ENCODE peak calls at places on chromosome 6, in nine cellular contexts. N, I, Y, A, P, R, Q, L and V are unnamed samples.

GRCh38 chr6:137291441-137291840 is 72.3 kb upstream of the IFNGR1 start:
- DNase-seq in N (no peak), I (no peak), Y (no peak), A (peak; percentile 14), P (no peak), R (no peak), Q (peak; percentile 35), L (peak; percentile 30), V (no peak)

GRCh38 chr6:77092971-77093370 is 370.3 kb downstream of the HTR1B start:
- DNase-seq in N (no peak), I (no peak), Y (no peak), A (peak; percentile 39), P (no peak), R (no peak), Q (peak; percentile 68), L (peak; percentile 19), V (no peak)

GRCh38 chr6:107668826-107669474 is 155.2 kb downstream of the SCML4 start:
- DNase-seq in N (no peak), I (no peak), Y (no peak), A (no peak), P (no peak), R (peak; percentile 85), Q (no peak), L (no peak), V (no peak)

GRCh38 chr6:1735239-1735803 is 125.6 kb downstream of the FOXC1 start:
- DNase-seq in N (no peak), I (no peak), Y (no peak), A (no peak), P (peak; percentile 64), R (no peak), Q (no peak), L (no peak), V (peak; percentile 26)

GRCh38 chr6:102026649-102027048 is 633.1 kb downstream of the GRIK2 start:
- DNase-seq in N (no peak), I (no peak), Y (no peak), A (no peak), P (no peak), R (no peak), Q (no peak), L (no peak), V (no peak)

GRCh38 chr6:100845676-100846075 is 35.5 kb downstream of the ASCC3 start:
- DNase-seq in N (no peak), I (no peak), Y (no peak), A (no peak), P (no peak), R (no peak), Q (no peak), L (no peak), V (no peak)

GRCh38 chr6:501891-502601 is 110.5 kb downstream of the IRF4 start:
- DNase-seq in N (no peak), I (peak; percentile 9), Y (no peak), A (no peak), P (no peak), R (peak; percentile 82), Q (no peak), L (no peak), V (peak; percentile 64)

GRCh38 chr6:29723666-29724588 is 693 bp downstream of the HLA-F start:
- DNase-seq in N (no peak), I (peak; percentile 68), Y (peak; percentile 25), A (peak; percentile 47), P (peak; percentile 67), R (peak; percentile 91), Q (no peak), L (peak; percentile 5), V (peak; percentile 37)

GRCh38 chr6:168152306-168152963 is 73.4 kb upstream of the FRMD1 start:
- DNase-seq in N (no peak), I (no peak), Y (no peak), A (no peak), P (no peak), R (no peak), Q (no peak), L (no peak), V (no peak)

GRCh38 chr6:20319520-20320357 is 81.9 kb upstream of the E2F3 start:
- DNase-seq in N (no peak), I (no peak), Y (no peak), A (no peak), P (peak; percentile 40), R (peak; percentile 97), Q (no peak), L (no peak), V (peak; percentile 53)

GRCh38 chr6:130885392-130886192 is 58.4 kb downstream of the SMLR1 start:
- DNase-seq in N (peak; percentile 48), I (peak; percentile 82), Y (no peak), A (peak; percentile 71), P (peak; percentile 64), R (no peak), Q (peak; percentile 75), L (peak; percentile 79), V (peak; percentile 83)

GRCh38 chr6:83062225-83062624 is 3.4 kb downstream of the UBE3D start:
- DNase-seq in N (no peak), I (peak; percentile 66), Y (no peak), A (peak; percentile 70), P (no peak), R (no peak), Q (peak; percentile 65), L (no peak), V (no peak)

DNA sequence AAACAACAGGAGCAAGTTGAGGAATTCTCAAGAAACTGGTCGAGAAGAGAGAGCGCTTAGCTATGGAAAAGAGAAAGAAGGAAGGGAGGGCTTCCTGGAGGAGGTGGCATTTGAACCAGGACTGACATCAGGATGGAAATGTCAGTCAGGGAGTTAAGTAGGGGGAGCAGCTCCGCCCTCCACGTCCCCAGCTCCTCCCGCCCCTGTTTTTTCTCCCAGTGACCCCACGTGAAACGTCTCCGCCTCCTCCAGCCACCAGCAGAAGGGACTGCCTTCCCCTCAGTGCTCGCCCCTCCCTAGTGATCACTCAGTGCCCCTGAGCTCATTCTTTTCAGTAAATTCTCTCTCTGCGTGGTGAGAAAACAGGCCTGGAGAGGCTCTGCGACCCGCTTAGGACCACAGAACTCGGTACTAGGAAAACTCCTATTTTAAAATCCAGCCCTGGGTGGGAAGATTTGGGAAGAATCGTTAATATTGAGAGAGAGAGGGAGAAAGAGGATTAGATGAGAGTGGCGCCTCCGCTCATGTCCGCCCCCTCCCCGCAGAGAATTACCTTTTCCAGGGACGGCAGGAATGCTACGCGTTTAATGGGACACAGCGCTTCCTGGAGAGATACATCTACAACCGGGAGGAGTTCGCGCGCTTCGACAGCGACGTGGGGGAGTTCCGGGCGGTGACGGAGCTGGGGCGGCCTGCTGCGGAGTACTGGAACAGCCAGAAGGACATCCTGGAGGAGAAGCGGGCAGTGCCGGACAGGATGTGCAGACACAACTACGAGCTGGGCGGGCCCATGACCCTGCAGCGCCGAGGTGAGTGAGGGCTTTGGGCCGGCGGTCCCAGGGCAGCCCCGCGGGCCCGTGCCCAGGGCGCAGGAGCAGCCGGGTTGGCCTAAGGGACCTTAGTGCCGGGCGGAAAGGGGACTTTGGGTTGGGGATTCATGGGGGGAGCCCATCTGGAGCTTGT is 4.6 kb downstream of the HLA-DPB1 start:
- DNase-seq in N (no peak), I (peak; percentile 83), Y (peak; percentile 31), A (peak; percentile 72), P (no peak), R (peak; percentile 83), Q (peak; percentile 77), L (peak; percentile 72), V (peak; percentile 20)
- H3K27ac ChIP-seq in N (no peak overlapping the region), I (no peak overlapping the region), Y (peak overlapping the region; percentile 80), A (peak overlapping the region; percentile 37), P (peak overlapping the region; percentile 84), R (peak overlapping the region; percentile 94), Q (peak overlapping the region; percentile 77), L (no peak overlapping the region), V (no peak overlapping the region)

DNA sequence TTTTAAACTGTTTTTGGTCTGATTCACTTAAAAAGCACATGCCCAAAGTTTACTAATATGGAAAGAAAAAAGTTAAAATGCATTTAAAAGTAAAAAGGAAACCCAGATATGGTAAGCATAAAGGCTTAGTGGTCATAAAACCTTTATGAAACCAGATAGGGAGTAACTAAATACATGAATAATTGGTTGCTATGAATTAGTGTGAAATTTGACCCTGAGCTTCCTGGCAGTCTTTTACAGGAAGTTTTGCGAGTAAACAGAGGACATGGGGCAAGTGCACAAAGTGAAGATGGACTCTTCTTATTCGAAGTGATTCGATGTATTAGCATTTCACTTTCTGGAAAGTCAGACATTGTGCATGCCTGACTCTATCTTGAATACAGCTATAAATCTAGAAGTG is 90.9 kb upstream of the MLIP start:
- DNase-seq in N (no peak), I (no peak), Y (no peak), A (no peak), P (no peak), R (no peak), Q (no peak), L (peak; percentile 35), V (peak; percentile 80)
- H3K4me3 ChIP-seq in N (no peak overlapping the region), I (no peak overlapping the region), Y (no peak overlapping the region), A (no peak overlapping the region), P (no peak overlapping the region), R (no peak overlapping the region), Q (no peak overlapping the region), L (no peak overlapping the region), V (no peak overlapping the region)

DNA sequence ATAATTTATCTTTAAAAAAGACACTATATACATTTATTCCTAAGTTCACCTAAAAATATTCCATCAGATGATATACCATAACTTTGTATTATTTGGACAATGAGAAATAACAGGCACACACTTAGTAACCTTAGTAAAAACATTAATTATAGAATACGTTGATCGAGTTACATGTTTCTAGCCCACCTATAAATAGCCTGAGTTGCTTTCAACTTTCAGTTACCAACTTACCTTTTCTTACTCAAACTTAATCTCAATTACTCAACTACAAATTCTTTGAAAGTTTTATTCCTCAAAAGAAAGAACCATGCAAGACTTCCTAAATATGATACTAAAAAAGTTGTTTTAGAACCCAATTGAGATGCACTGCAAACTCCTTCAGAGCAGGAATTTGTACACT is 12.2 kb downstream of the ARHGAP18 start:
- DNase-seq in N (no peak), I (no peak), Y (no peak), A (no peak), P (no peak), R (no peak), Q (no peak), L (no peak), V (no peak)
- H3K27ac ChIP-seq in N (no peak overlapping the region), I (no peak overlapping the region), Y (no peak overlapping the region), A (no peak overlapping the region), P (no peak overlapping the region), R (no peak overlapping the region), Q (no peak overlapping the region), L (no peak overlapping the region), V (no peak overlapping the region)

GRCh38 chr6:159113223-159113622 is 56.0 kb upstream of the FNDC1 start:
- DNase-seq in N (no peak), I (no peak), Y (no peak), A (no peak), P (no peak), R (no peak), Q (no peak), L (no peak), V (no peak)

GRCh38 chr6:159117031-159117430 is 52.2 kb upstream of the FNDC1 start:
- DNase-seq in N (no peak), I (no peak), Y (no peak), A (peak; percentile 93), P (no peak), R (no peak), Q (peak; percentile 3), L (no peak), V (no peak)

GRCh38 chr6:159116343-159116742 is 52.9 kb upstream of the FNDC1 start:
- DNase-seq in N (no peak), I (no peak), Y (no peak), A (no peak), P (no peak), R (peak; percentile 90), Q (no peak), L (no peak), V (no peak)

GRCh38 chr6:159112714-159113113 is 56.5 kb upstream of the FNDC1 start:
- DNase-seq in N (no peak), I (no peak), Y (no peak), A (no peak), P (no peak), R (no peak), Q (no peak), L (no peak), V (no peak)

GRCh38 chr6:159114569-159114968 is 54.6 kb upstream of the FNDC1 start:
- DNase-seq in N (no peak), I (no peak), Y (no peak), A (no peak), P (no peak), R (no peak), Q (no peak), L (no peak), V (no peak)
- H3K4me3 ChIP-seq in N (no peak overlapping the region), I (no peak overlapping the region), Y (no peak overlapping the region), A (no peak overlapping the region), P (no peak overlapping the region), R (no peak overlapping the region), Q (no peak overlapping the region), L (no peak overlapping the region), V (no peak overlapping the region)